ENCODE peak calls at places on chromosome 12, in seven cellular contexts. Z is fibroblast of pulmonary artery, Q is ACHN, D is T-cell, Y is caudate nucleus, W is Peyer's patch, R is T-helper 1 cell. B is an unnamed sample.

GRCh38 chr12:111850526-111850925 is 8.5 kb downstream of the MAPKAPK5 start:
- DNase-seq in Z (no peak), R (no peak), W (no peak), Q (no peak), D (no peak), Y (no peak), B (no peak)

GRCh38 chr12:29088611-29089219 is 60.4 kb upstream of the FAR2 start:
- DNase-seq in R (no peak), W (no peak), Y (no peak), Z (peak), Q (peak), D (no peak), B (no peak)

GRCh38 chr12:69999561-69999960 is 174.5 kb downstream of the MYRFL start:
- DNase-seq in R (no peak), Z (no peak), D (no peak), Y (no peak), Q (no peak), W (no peak), B (no peak)

GRCh38 chr12:54004063-54004840 is 4.3 kb downstream of the HOXC9 start:
- DNase-seq in Y (no peak), D (no peak), Q (peak), R (no peak), Z (no peak), W (no peak), B (no peak)

GRCh38 chr12:115375188-115375991 is 691.4 kb upstream of the TBX3 start:
- DNase-seq in Z (peak), R (no peak), W (peak), D (no peak), Q (peak), Y (no peak), B (no peak)

GRCh38 chr12:115910057-115910456 is 367.4 kb downstream of the MED13L start:
- DNase-seq in Z (no peak), W (no peak), Q (no peak), R (no peak), Y (no peak), D (no peak), B (no peak)

GRCh38 chr12:128816643-128816920 is 7.2 kb downstream of the SLC15A4 start:
- DNase-seq in R (no peak), D (no peak), W (no peak), Y (no peak), Q (no peak), Z (no peak), B (no peak)

GRCh38 chr12:91594715-91595114 is 412.1 kb upstream of the DCN start:
- DNase-seq in Z (no peak), D (no peak), R (no peak), W (no peak), Y (no peak), Q (no peak), B (no peak)

GRCh38 chr12:97006585-97006984 is 99.5 kb downstream of the NEDD1 start:
- DNase-seq in Z (no peak), Q (no peak), R (no peak), Y (no peak), D (no peak), W (no peak), B (no peak)

GRCh38 chr12:129870146-129870545 is 33.7 kb downstream of the TMEM132D start:
- DNase-seq in Z (no peak), R (no peak), Q (no peak), Y (no peak), D (no peak), W (no peak), B (no peak)

GRCh38 chr12:45369065-45369464 is 153.2 kb downstream of the ANO6 start:
- DNase-seq in D (no peak), Z (peak), R (no peak), Y (no peak), W (peak), Q (peak), B (no peak)

GRCh38 chr12:6606331-6607131 is 648 bp downstream of the CHD4 start:
- DNase-seq in R (peak), Q (peak), W (peak), Y (no peak), Z (peak), D (peak), B (peak)

GRCh38 chr12:107109726-107110518 is 16.6 kb upstream of the CRY1 start:
- DNase-seq in Y (no peak), D (no peak), Z (no peak), R (no peak), W (no peak), Q (no peak), B (no peak)

GRCh38 chr12:57934804-57935203 is 6.6 kb upstream of the ATP23 start:
- DNase-seq in Q (no peak), D (no peak), Z (no peak), Y (no peak), W (no peak), R (no peak), B (no peak)

GRCh38 chr12:15244341-15244740 is 23.1 kb upstream of the RERG start:
- DNase-seq in Q (no peak), R (no peak), W (no peak), Y (no peak), D (no peak), Z (no peak), B (no peak)

GRCh38 chr12:82756303-82756702 is 69.6 kb downstream of the TMTC2 start:
- DNase-seq in D (no peak), Q (no peak), Z (no peak), W (no peak), Y (no peak), R (no peak), B (peak)

GRCh38 chr12:12327802-12328201 is 22.2 kb downstream of the MANSC1 start:
- DNase-seq in W (no peak), R (no peak), Y (no peak), Q (peak), D (peak), Z (peak), B (no peak)

GRCh38 chr12:45166056-45166455 is 49.8 kb upstream of the ANO6 start:
- DNase-seq in W (no peak), Q (no peak), D (no peak), Z (no peak), R (no peak), Y (no peak), B (no peak)

GRCh38 chr12:130826151-130826801 is 12.8 kb downstream of the STX2 start:
- DNase-seq in W (peak), D (peak), R (peak), Q (peak), Y (no peak), Z (peak), B (peak)

GRCh38 chr12:124506145-124506831 is 61.1 kb downstream of the NCOR2 start:
- DNase-seq in R (no peak), Z (peak), W (peak), D (no peak), Y (no peak), Q (no peak), B (peak)

GRCh38 chr12:124277394-124278222 is 17.3 kb upstream of the RFLNA start:
- DNase-seq in R (no peak), D (no peak), Z (no peak), Q (no peak), W (no peak), Y (no peak), B (no peak)

GRCh38 chr12:114976361-114976760 is 292.4 kb upstream of the TBX3 start:
- DNase-seq in Z (no peak), W (no peak), R (no peak), Y (no peak), Q (no peak), D (no peak), B (no peak)

GRCh38 chr12:6313326-6313940 is 3.0 kb downstream of the PLEKHG6 start:
- DNase-seq in Y (no peak), W (no peak), D (no peak), Z (no peak), Q (no peak), R (no peak), B (peak)

GRCh38 chr12:49033611-49034286 is 15.2 kb upstream of the PRKAG1 start:
- DNase-seq in Q (no peak), Y (no peak), W (no peak), Z (no peak), D (no peak), R (no peak), B (no peak)

GRCh38 chr12:57592551-57593165 is 1.7 kb downstream of the PIP4K2C start:
- DNase-seq in Z (no peak), Y (no peak), D (no peak), R (no peak), W (no peak), Q (no peak), B (no peak)

GRCh38 chr12:131583085-131583712 is 127.7 kb upstream of the SFSWAP start:
- DNase-seq in R (no peak), D (no peak), Q (no peak), Z (no peak), Y (no peak), W (no peak), B (no peak)